ENCODE peak calls at places on chromosomes 6 and 20, in five cellular contexts. X is epithelial cell of esophagus, K is GM23338, E is AG09319, R is fibroblast of mammary gland. Q is an unnamed sample.

GRCh38 chr6:63425493-63425892 is 105.7 kb upstream of the LGSN start:
- DNase-seq in X (no peak), K (no peak), E (no peak), R (no peak), Q (no peak)

GRCh38 chr6:41728073-41728936 is 7.1 kb downstream of the TFEB start:
- DNase-seq in X (no peak), K (no peak), E (no peak), R (no peak), Q (no peak)

GRCh38 chr6:129699661-129700060 is 10.3 kb downstream of the ARHGAP18 start:
- DNase-seq in X (no peak), K (no peak), E (no peak), R (no peak), Q (no peak)

GRCh38 chr20:31842471-31843157 is 2.8 kb downstream of the FOXS1 start:
- DNase-seq in X (no peak), K (peak), E (no peak), R (peak), Q (no peak)

GRCh38 chr20:22977047-22977785 is 57.9 kb upstream of the SSTR4 start:
- DNase-seq in X (peak), K (no peak), E (no peak), R (no peak), Q (no peak)

GRCh38 chr20:60113771-60114170 is 155.5 kb downstream of the CDH26 start:
- DNase-seq in X (no peak), K (no peak), E (no peak), R (no peak), Q (no peak)

GRCh38 chr20:19864130-19864529 is 106.1 kb downstream of the RIN2 start:
- DNase-seq in X (no peak), K (no peak), E (peak), R (peak), Q (no peak)

GRCh38 chr20:24727795-24728194 is 221.3 kb upstream of the CST7 start:
- DNase-seq in X (no peak), K (no peak), E (no peak), R (no peak), Q (no peak)

GRCh38 chr6:24330137-24330732 is 27.6 kb downstream of the DCDC2 start:
- DNase-seq in X (peak), K (no peak), E (no peak), R (no peak), Q (no peak)

GRCh38 chr6:84733889-84734288 is 30.5 kb downstream of the TBX18 start:
- DNase-seq in X (no peak), K (no peak), E (no peak), R (no peak), Q (no peak)

GRCh38 chr6:111845441-111845871 is 27.8 kb downstream of the FYN start:
- DNase-seq in X (no peak), K (peak), E (no peak), R (no peak), Q (no peak)

DNA sequence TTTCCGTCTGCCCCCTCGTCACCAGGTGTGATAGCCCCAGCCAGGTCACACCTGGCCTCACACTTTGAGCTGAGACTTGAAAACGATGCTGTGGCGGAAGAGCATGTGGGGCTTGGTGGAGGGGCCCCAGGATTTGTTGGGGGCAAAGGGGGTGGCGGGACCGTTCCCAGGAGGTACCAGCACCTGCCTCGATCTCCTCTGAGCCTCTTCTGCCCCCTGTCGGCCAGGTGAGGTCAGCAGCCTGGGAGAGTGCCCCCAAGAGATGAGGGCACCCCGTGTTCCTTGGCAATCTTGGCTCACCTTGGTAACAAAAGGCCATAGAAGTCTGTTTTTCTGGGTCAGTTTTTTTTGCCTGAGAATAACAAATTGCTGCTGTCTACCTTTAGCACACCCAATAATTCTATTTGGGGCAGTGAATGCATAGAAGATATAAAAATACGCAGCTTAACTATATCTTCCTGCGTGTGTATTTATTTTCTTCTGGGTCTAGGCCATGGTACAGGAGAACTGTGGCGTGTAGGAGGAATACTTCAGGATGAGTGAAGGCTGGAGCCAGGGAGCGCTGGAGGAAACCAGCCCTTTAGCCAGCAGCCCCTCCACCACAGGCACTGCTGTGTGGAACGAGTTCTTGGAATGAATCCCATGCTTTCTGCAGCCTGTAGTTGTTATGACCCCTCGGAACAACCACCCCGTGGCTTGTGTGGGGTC is 25.2 kb downstream of the SPATA2 start:
- DNase-seq in X (peak), K (peak), E (no peak), R (no peak), Q (peak)
- TF ChIP-seq CTCF in X (peak), K (peak), E (no peak), R (peak), Q (no peak)

DNA sequence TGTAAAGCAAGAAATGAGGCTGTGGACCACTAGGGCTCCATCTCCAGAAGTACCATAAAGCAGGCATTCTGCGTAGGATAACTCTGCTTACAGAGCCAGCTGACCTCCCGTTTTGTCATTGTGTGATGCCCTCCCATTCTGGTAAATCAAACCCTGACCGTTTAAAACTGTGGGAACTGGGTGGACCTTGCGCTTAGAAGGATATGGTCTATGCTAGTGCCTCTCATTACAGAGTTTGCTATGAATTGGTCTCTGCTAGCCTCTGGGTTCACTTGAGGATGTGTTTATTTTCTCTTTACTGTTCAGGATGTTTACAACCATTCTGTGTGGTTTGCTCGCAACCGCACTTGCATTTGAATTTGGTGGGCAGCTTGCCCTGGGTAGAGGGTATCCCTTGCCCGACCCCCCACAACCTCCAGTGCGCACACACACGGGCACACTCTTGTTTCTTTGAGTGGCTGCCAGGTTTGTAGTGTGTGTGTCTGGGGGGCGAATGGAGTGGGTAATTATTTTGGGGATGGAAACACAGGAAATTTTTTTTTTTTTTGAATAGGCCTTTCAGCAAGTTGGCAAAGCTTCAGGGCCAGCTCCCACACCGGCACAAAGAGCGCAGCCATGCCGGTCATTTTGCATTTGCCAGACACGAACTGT is 198.3 kb downstream of the JARID2 start:
- DNase-seq in X (no peak), K (no peak), E (no peak), R (no peak), Q (no peak)
- TF ChIP-seq CTCF in X (no peak), K (no peak), E (no peak), R (no peak), Q (no peak)

DNA sequence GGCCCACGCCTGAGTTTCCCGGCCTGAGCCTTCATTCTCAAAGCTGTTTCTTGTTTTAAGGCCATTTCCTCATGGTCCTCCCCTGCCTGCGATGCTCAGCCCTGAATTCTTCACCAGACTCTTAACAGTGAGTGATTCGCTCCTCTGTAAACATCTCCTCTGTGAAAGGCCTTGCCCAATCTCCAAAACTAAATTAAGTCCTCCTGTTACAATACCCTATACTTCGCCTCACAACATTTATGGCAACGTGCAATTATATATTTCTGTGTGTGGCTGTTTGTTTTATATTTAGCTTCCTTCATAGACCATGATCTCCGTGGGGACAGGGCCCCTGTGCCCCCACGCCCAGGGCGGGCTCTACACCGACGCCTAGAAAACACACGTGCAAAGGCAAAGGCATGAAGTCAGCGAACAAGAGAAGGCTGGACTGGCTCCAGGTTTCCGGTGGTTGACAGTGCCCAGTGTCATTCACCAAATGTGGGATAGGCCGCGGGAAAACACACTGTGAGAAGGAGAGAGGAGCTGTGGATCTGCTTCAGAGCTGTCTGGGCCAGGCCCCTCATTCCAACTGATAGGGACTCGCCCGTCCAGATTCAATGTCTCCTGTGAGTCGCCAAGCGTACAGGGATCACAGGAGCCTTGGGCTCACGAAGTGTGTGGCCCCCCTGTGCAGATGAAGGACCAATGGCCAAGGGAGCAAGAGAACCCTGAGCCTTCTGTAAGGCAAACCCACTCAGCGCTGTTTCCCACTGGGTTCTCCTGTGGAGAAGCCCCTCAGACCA is 268.0 kb downstream of the ERMARD start:
- DNase-seq in X (peak), K (no peak), E (peak), R (peak), Q (no peak)
- TF ChIP-seq CTCF in X (no peak), K (no peak), E (no peak), R (no peak), Q (no peak)

GRCh38 chr6:161663682-161664081 is 389.8 kb upstream of the AGPAT4 start:
- DNase-seq in X (no peak), K (no peak), E (no peak), R (no peak), Q (no peak)

GRCh38 chr6:161658216-161658615 is 384.4 kb upstream of the AGPAT4 start:
- DNase-seq in X (no peak), K (no peak), E (no peak), R (no peak), Q (no peak)

GRCh38 chr6:161660666-161661571 is 387.1 kb upstream of the AGPAT4 start:
- DNase-seq in X (no peak), K (no peak), E (no peak), R (peak), Q (no peak)
- TF ChIP-seq CTCF in X (no peak), K (peak), E (peak), R (peak), Q (no peak)

DNA sequence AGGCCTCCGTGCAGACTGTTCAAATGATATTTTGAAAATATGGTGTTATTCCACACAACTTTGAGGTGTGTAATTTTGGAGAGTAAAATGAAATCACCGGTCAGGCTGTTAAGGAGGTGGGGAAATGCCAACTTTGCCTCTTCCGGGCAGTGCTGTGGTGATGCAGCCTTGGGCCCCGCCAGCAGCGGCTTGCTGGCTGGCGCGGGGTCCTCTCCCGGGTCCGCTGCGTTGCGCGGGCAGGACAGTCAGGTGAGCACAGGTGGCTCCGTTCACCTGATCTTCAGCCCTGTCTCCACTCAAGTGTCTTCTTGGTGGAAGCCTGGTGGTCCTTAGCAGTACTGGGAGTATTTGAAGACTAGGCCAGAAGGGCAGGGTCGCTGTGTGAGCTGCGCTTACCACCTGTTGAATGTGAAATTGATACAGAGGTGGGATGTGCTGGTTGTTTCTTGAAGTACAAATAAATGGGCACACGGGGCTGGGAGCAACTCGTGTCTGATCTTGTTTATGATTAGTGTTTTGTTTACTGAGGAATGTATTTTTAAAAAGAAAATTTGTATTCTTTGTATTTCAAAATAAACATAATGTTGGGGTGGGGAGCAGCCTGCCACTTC is 184.2 kb downstream of the ARID1B start:
- DNase-seq in X (no peak), K (no peak), E (no peak), R (no peak), Q (no peak)
- TF ChIP-seq CTCF in X (no peak), K (no peak), E (no peak), R (no peak), Q (no peak)

GRCh38 chr6:44146685-44147084 is 11.9 kb upstream of the CAPN11 start:
- DNase-seq in X (no peak), K (no peak), E (no peak), R (no peak), Q (no peak)

GRCh38 chr6:44145839-44146238 is 12.8 kb upstream of the CAPN11 start:
- DNase-seq in X (no peak), K (no peak), E (no peak), R (no peak), Q (no peak)

GRCh38 chr6:44142835-44143234 is 15.5 kb downstream of the TMEM63B start:
- DNase-seq in X (no peak), K (no peak), E (no peak), R (no peak), Q (no peak)

GRCh38 chr6:44147256-44147655 is 11.4 kb upstream of the CAPN11 start:
- DNase-seq in X (no peak), K (no peak), E (no peak), R (no peak), Q (no peak)

DNA sequence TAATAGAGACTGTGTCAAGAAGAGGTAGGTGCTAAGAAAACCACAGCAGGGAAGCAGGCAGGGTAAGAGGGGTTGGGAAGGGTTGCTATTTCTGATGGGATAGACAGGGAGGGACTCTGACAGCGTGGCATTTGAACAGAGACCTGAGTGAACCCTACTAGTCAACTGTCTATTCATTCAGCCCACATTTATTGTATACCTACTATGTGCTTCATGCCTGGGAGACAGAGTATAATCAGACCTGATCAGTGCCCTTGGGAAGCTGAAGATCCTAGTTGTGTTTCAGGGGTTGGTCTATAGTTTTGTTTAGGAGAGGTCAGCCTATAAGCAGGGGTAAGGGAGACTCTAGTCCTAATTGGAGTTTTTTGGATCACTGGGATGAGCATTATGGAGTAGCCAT is 14.9 kb upstream of the CAPN11 start:
- DNase-seq in X (no peak), K (no peak), E (no peak), R (no peak), Q (no peak)
- TF ChIP-seq CTCF in X (no peak), K (no peak), E (no peak), R (no peak), Q (no peak)

DNA sequence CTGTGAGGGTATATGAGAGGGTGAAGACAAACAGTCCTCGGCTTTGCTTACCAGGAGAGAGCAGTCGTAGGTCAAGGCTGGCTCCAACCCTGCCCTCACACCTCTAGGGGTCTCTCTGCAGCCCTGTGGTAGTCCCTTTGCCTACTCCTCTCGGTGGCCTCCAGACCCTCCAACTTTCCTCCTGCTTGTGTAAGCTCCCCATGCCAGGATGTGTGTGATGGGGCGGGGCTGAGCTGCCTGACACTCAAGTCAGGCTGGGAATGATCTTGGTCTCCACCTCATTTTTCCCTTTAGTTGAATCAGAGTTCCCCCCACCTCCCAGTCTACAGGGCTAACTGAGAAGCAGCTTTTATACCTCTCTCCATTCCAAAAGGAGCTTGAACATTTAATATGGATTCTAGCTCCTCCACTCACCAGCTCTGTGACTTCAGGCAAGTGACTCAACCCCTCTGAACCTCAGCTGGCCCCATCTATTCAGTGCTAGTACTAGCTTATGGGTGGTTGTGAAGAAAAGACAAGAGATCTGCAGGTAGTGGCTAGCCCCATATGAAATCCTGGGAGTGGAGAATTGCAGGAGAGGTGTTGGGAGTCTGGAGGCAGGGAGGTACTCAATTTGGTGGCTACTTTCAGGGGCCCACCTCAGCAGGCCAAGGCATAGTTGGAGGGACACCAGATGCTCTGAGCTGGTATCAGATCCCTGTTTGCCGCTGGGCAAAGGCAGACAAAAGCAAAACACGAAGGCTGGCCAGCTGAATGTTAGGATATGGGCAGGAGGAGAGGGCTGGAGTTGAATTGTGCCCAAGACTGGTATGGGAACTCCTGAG is 971 bp downstream of the SLC29A1 start:
- DNase-seq in X (peak), K (no peak), E (no peak), R (no peak), Q (no peak)
- TF ChIP-seq CTCF in X (no peak), K (peak), E (no peak), R (no peak), Q (no peak)

GRCh38 chr20:51363813-51364212 is 178.7 kb downstream of the NFATC2 start:
- DNase-seq in X (no peak), K (no peak), E (no peak), R (no peak), Q (no peak)
- TF ChIP-seq CTCF in X (no peak), K (no peak), E (no peak), R (no peak), Q (no peak)